ENCODE peak calls at places on chromosomes 7 and 10, in eight cellular contexts. T, G, M, A, X, W, U and D are unnamed samples.
A peak's percentile ranks its signal among the peaks of the same experiment; 100 is the strongest.

GRCh38 chr10:60878224-60878623 is 65.8 kb downstream of the RHOBTB1 start:
- DNase-seq in T (no peak), G (no peak), M (peak; percentile 27), A (no peak), X (no peak), W (no peak), U (no peak), D (no peak)

GRCh38 chr7:2645274-2645868 is 13.6 kb downstream of the TTYH3 start:
- DNase-seq in T (no peak), G (no peak), M (no peak), A (no peak), X (no peak), W (no peak), U (peak; percentile 91), D (peak; percentile 77)

GRCh38 chr7:21767300-21767900 is 178.3 kb downstream of the CDCA7L start:
- DNase-seq in T (peak; percentile 26), G (peak; percentile 48), M (peak; percentile 82), A (peak; percentile 25), X (peak; percentile 73), W (no peak), U (no peak), D (peak; percentile 5)

GRCh38 chr7:144834516-144835165 is 1.2 kb downstream of the TPK1 start:
- DNase-seq in T (peak; percentile 23), G (peak; percentile 68), M (no peak), A (no peak), X (no peak), W (peak; percentile 23), U (no peak), D (no peak)

GRCh38 chr7:99267530-99268360 is 4.9 kb upstream of the MYH16 start:
- DNase-seq in T (no peak), G (peak; percentile 97), M (peak; percentile 97), A (peak; percentile 90), X (no peak), W (no peak), U (no peak), D (no peak)

GRCh38 chr7:117544061-117544460 is 64.2 kb downstream of the CFTR start:
- DNase-seq in T (no peak), G (no peak), M (no peak), A (no peak), X (no peak), W (no peak), U (no peak), D (no peak)

GRCh38 chr7:87370660-87371180 is 25.3 kb downstream of the CROT start:
- DNase-seq in T (no peak), G (peak; percentile 43), M (peak; percentile 48), A (peak; percentile 29), X (no peak), W (no peak), U (no peak), D (no peak)

GRCh38 chr7:12436896-12437535 is 33.4 kb upstream of the VWDE start:
- DNase-seq in T (no peak), G (peak; percentile 81), M (peak; percentile 72), A (peak; percentile 57), X (no peak), W (no peak), U (no peak), D (no peak)

GRCh38 chr10:5692476-5693358 is 8.1 kb downstream of the TASOR2 start:
- DNase-seq in T (peak; percentile 32), G (peak; percentile 64), M (no peak), A (peak; percentile 23), X (peak; percentile 67), W (peak; percentile 36), U (peak; percentile 91), D (peak; percentile 87)

GRCh38 chr7:1144269-1144771 is 15.7 kb downstream of the ZFAND2A start:
- DNase-seq in T (no peak), G (peak; percentile 43), M (no peak), A (no peak), X (peak; percentile 81), W (no peak), U (peak; percentile 71), D (no peak)

GRCh38 chr7:98423043-98423442 is 22.2 kb upstream of the BAIAP2L1 start:
- DNase-seq in T (no peak), G (peak; percentile 41), M (peak; percentile 27), A (no peak), X (no peak), W (no peak), U (no peak), D (no peak)

GRCh38 chr10:110267246-110267645 is 37.5 kb downstream of the SMNDC1 start:
- DNase-seq in T (no peak), G (no peak), M (no peak), A (no peak), X (no peak), W (no peak), U (no peak), D (no peak)

GRCh38 chr7:80105706-80106408 is 28.8 kb upstream of the GNAI1 start:
- DNase-seq in T (no peak), G (no peak), M (no peak), A (no peak), X (no peak), W (no peak), U (no peak), D (no peak)

GRCh38 chr10:59337254-59337653 is 25.1 kb downstream of the FAM13C start:
- DNase-seq in T (no peak), G (peak; percentile 63), M (peak; percentile 90), A (peak; percentile 90), X (peak; percentile 71), W (no peak), U (no peak), D (no peak)

GRCh38 chr10:29862926-29863614 is 196.3 kb downstream of the JCAD start:
- DNase-seq in T (no peak), G (peak; percentile 79), M (peak; percentile 98), A (peak; percentile 98), X (no peak), W (no peak), U (no peak), D (no peak)

GRCh38 chr7:150322114-150322832 is 882 bp upstream of the LRRC61 start:
- DNase-seq in T (no peak), G (no peak), M (no peak), A (no peak), X (no peak), W (peak; percentile 31), U (no peak), D (no peak)
- H3K4me3 ChIP-seq in T (peak overlapping the region; percentile 78), G (no peak overlapping the region), M (peak overlapping the region; percentile 77), A (peak overlapping the region; percentile 45), X (peak overlapping the region; percentile 82), W (peak overlapping the region; percentile 95), U (peak overlapping the region; percentile 64), D (peak overlapping the region; percentile 79)

GRCh38 chr10:22992621-22993020 is 64.8 kb downstream of the ARMC3 start:
- DNase-seq in T (no peak), G (no peak), M (no peak), A (no peak), X (peak; percentile 68), W (no peak), U (no peak), D (no peak)

GRCh38 chr10:22993314-22993713 is 65.5 kb downstream of the ARMC3 start:
- DNase-seq in T (no peak), G (no peak), M (no peak), A (no peak), X (no peak), W (no peak), U (no peak), D (no peak)

GRCh38 chr10:22999942-23000341 is 72.1 kb downstream of the ARMC3 start:
- DNase-seq in T (no peak), G (no peak), M (no peak), A (no peak), X (no peak), W (no peak), U (no peak), D (no peak)

GRCh38 chr10:23001901-23002516 is 74.2 kb downstream of the ARMC3 start:
- DNase-seq in T (no peak), G (peak; percentile 9), M (no peak), A (no peak), X (no peak), W (no peak), U (no peak), D (no peak)

DNA sequence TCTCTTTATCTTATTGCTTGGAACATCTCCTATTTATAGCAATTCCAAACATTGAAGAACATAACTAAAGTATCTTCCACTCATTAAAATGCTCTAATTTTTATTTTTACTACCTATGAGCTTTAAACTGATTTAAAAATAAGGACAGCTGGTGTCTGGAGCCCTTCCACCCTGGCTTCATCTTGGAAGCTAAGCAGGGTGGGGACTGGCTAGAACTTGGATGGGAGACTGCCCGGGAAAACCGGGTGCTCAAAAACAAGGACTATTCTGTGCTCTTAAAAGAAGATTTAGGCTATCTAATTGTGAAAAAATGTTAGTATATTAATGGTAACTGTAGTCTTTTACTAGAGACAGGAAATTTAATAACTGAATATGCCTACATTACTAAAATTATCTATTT is 69.2 kb downstream of the ARMC3 start:
- DNase-seq in T (no peak), G (peak; percentile 43), M (peak; percentile 39), A (peak; percentile 33), X (no peak), W (no peak), U (no peak), D (no peak)
- H3K27me3 ChIP-seq in T (no peaks in the 10 kb centered on the region), G (peaks cover 33% of the 10 kb centered on the region), M (peaks cover 3% of the 10 kb centered on the region), A (peaks cover 5% of the 10 kb centered on the region), X (no peaks in the 10 kb centered on the region), W (no peaks in the 10 kb centered on the region), U (no peaks in the 10 kb centered on the region), D (no peaks in the 10 kb centered on the region)

DNA sequence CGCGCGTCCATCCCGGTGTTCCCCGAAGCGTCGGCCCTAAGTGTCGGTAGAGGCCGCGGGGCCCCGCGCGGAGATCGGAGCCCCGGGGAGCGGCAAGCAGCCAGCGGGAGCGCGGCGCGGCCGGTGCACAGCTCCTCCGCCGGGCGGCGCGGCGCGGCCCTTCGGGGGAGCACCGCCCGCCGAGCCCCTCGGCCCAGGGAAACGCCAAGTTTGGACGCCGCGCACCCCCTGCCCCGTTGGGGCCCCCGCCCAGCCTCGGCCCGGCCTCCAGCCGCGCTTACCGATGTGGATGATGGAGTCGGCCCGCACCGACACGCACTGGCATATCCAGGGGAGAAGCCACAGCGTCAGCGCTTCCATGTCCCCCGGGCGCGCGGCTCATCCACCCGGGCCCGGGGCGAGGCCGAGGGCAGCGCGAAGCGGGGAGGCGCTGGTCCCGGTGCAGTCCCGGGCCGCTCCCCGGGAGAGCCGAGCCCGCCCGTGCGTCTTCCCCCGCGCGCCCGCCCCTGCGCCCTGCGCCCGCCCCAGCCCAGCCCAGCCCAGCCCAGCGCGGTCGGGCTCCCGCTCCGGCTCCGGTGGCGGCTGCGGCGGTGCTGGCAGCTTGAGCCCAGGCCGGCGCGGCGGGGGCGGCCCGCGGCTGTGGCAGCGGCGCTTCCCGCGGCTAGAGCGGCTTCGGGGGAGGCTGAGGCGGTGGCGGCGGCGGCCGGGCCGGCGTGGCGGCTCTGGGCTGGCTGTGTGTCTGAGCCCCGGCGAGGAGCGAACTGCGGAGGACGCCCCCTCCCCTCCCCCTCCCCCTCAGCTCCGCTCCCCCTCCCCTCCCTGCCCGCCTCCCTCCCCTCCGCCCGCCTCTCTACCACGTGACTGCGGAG is at the start of gene GRID1:
- DNase-seq in T (no peak), G (peak; percentile 35), M (no peak), A (no peak), X (peak; percentile 54), W (no peak), U (peak; percentile 72), D (no peak)
- H3K4me3 ChIP-seq in T (peak within 1 kb of the TSS; percentile 30), G (peak within 1 kb of the TSS; percentile 48), M (peak within 1 kb of the TSS; percentile 31), A (peak within 1 kb of the TSS; percentile 46), X (peak within 1 kb of the TSS; percentile 42), W (no peak within 1 kb of the TSS), U (peak within 1 kb of the TSS; percentile 42), D (no peak within 1 kb of the TSS)

DNA sequence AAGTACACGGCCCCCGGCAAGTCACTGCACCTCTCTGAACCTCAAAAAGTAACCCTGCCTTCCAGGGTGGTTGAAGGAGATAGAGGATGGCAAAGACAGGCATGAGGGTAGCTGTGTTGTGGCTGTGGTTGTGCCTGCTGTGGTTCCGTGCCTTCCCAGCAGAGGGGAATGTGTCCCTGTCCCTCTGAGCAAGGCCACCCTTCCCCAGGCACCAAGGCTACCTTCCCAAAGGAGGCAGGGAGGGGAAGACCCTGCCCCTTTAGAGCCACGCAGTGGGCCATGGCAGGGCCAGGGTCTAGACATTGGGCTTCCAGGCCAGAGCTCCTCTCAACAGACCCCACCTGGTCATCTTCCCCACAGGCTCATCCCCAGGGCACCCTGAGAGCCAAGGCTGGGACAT is 18.8 kb downstream of the CRHR2 start:
- DNase-seq in T (no peak), G (no peak), M (no peak), A (no peak), X (no peak), W (no peak), U (peak; percentile 45), D (no peak)
- H3K27me3 ChIP-seq in T (no peaks in the 10 kb centered on the region), G (peaks cover 19% of the 10 kb centered on the region), M (no peaks in the 10 kb centered on the region), A (peaks cover 3% of the 10 kb centered on the region), X (no peaks in the 10 kb centered on the region), W (no peaks in the 10 kb centered on the region), U (no peaks in the 10 kb centered on the region), D (no peaks in the 10 kb centered on the region)